ENCODE peak calls at places on chromosomes 7 and 10, in eight cellular contexts. One of them, this sample, is unnamed.

GRCh38 chr10:70078329-70078728 is 25.7 kb downstream of the MACROH2A2 start:
- DNase-seq in activated naive CD8-positive, alpha-beta T cell treated with anti-CD3 and anti-CD28 coated beads, Interleukin-2, amount 50 U/mL, for 24 hours: no peak
- DNase-seq in amygdala: no peak
- DNase-seq in activated T-cell treated with anti-CD3 and anti-CD28 coated beads for 1 hour: no peak
- DNase-seq in HEK293T: no peak
- DNase-seq in substantia nigra: no peak
- DNase-seq in A172: no peak
- DNase-seq in cardiac muscle cell: no peak
- DNase-seq in this sample: no peak

GRCh38 chr10:49484501-49485230 is 54.3 kb downstream of the ERCC6 start:
- DNase-seq in amygdala: no peak
- DNase-seq in substantia nigra: no peak
- DNase-seq in A172: no peak
- DNase-seq in HEK293T: no peak
- DNase-seq in activated T-cell treated with anti-CD3 and anti-CD28 coated beads for 1 hour: no peak
- DNase-seq in activated naive CD8-positive, alpha-beta T cell treated with anti-CD3 and anti-CD28 coated beads, Interleukin-2, amount 50 U/mL, for 24 hours: no peak
- DNase-seq in cardiac muscle cell: peak; percentile 39
- DNase-seq in this sample: no peak

GRCh38 chr7:122764020-122764419 is 61.3 kb upstream of the RNF148 start:
- DNase-seq in A172: no peak
- DNase-seq in activated naive CD8-positive, alpha-beta T cell treated with anti-CD3 and anti-CD28 coated beads, Interleukin-2, amount 50 U/mL, for 24 hours: no peak
- DNase-seq in cardiac muscle cell: peak; percentile 3
- DNase-seq in substantia nigra: no peak
- DNase-seq in amygdala: no peak
- DNase-seq in HEK293T: no peak
- DNase-seq in activated T-cell treated with anti-CD3 and anti-CD28 coated beads for 1 hour: no peak
- DNase-seq in this sample: no peak

GRCh38 chr7:116628971-116629586 is 42.9 kb upstream of the MET start:
- DNase-seq in amygdala: no peak
- DNase-seq in activated naive CD8-positive, alpha-beta T cell treated with anti-CD3 and anti-CD28 coated beads, Interleukin-2, amount 50 U/mL, for 24 hours: no peak
- DNase-seq in A172: no peak
- DNase-seq in activated T-cell treated with anti-CD3 and anti-CD28 coated beads for 1 hour: no peak
- DNase-seq in cardiac muscle cell: no peak
- DNase-seq in substantia nigra: no peak
- DNase-seq in HEK293T: no peak
- DNase-seq in this sample: no peak

GRCh38 chr10:3151889-3152565 is 20.6 kb downstream of the PITRM1 start:
- DNase-seq in cardiac muscle cell: no peak
- DNase-seq in A172: peak; percentile 50
- DNase-seq in HEK293T: no peak
- DNase-seq in substantia nigra: no peak
- DNase-seq in activated naive CD8-positive, alpha-beta T cell treated with anti-CD3 and anti-CD28 coated beads, Interleukin-2, amount 50 U/mL, for 24 hours: no peak
- DNase-seq in amygdala: no peak
- DNase-seq in activated T-cell treated with anti-CD3 and anti-CD28 coated beads for 1 hour: no peak
- DNase-seq in this sample: no peak

GRCh38 chr7:50153141-50153540 is 60.1 kb upstream of the ZPBP start:
- DNase-seq in amygdala: no peak
- DNase-seq in A172: no peak
- DNase-seq in HEK293T: no peak
- DNase-seq in substantia nigra: no peak
- DNase-seq in activated naive CD8-positive, alpha-beta T cell treated with anti-CD3 and anti-CD28 coated beads, Interleukin-2, amount 50 U/mL, for 24 hours: no peak
- DNase-seq in activated T-cell treated with anti-CD3 and anti-CD28 coated beads for 1 hour: no peak
- DNase-seq in cardiac muscle cell: no peak
- DNase-seq in this sample: no peak

GRCh38 chr7:139681812-139682135 is 96.0 kb downstream of the HIPK2 start:
- DNase-seq in HEK293T: no peak
- DNase-seq in activated T-cell treated with anti-CD3 and anti-CD28 coated beads for 1 hour: no peak
- DNase-seq in amygdala: no peak
- DNase-seq in substantia nigra: no peak
- DNase-seq in cardiac muscle cell: no peak
- DNase-seq in activated naive CD8-positive, alpha-beta T cell treated with anti-CD3 and anti-CD28 coated beads, Interleukin-2, amount 50 U/mL, for 24 hours: peak; percentile 52
- DNase-seq in A172: no peak
- DNase-seq in this sample: no peak

GRCh38 chr7:138383166-138383565 is 76.9 kb upstream of the TRIM24 start:
- DNase-seq in activated naive CD8-positive, alpha-beta T cell treated with anti-CD3 and anti-CD28 coated beads, Interleukin-2, amount 50 U/mL, for 24 hours: no peak
- DNase-seq in A172: no peak
- DNase-seq in HEK293T: no peak
- DNase-seq in activated T-cell treated with anti-CD3 and anti-CD28 coated beads for 1 hour: no peak
- DNase-seq in substantia nigra: no peak
- DNase-seq in cardiac muscle cell: no peak
- DNase-seq in amygdala: no peak
- DNase-seq in this sample: no peak

GRCh38 chr10:124225468-124226270 is 132.3 kb upstream of the CHST15 start:
- DNase-seq in HEK293T: no peak
- DNase-seq in activated naive CD8-positive, alpha-beta T cell treated with anti-CD3 and anti-CD28 coated beads, Interleukin-2, amount 50 U/mL, for 24 hours: peak; percentile 8
- DNase-seq in cardiac muscle cell: no peak
- DNase-seq in substantia nigra: no peak
- DNase-seq in amygdala: no peak
- DNase-seq in activated T-cell treated with anti-CD3 and anti-CD28 coated beads for 1 hour: no peak
- DNase-seq in A172: no peak
- DNase-seq in this sample: no peak

GRCh38 chr10:80265740-80266512 is 23.5 kb downstream of the MAT1A start:
- DNase-seq in HEK293T: no peak
- DNase-seq in cardiac muscle cell: no peak
- DNase-seq in activated T-cell treated with anti-CD3 and anti-CD28 coated beads for 1 hour: no peak
- DNase-seq in substantia nigra: no peak
- DNase-seq in amygdala: no peak
- DNase-seq in A172: no peak
- DNase-seq in activated naive CD8-positive, alpha-beta T cell treated with anti-CD3 and anti-CD28 coated beads, Interleukin-2, amount 50 U/mL, for 24 hours: no peak
- DNase-seq in this sample: no peak

GRCh38 chr7:3301831-3302618 is 973 bp downstream of the SDK1 start:
- DNase-seq in amygdala: peak; percentile 16
- DNase-seq in HEK293T: peak; percentile 32
- DNase-seq in activated T-cell treated with anti-CD3 and anti-CD28 coated beads for 1 hour: no peak
- DNase-seq in activated naive CD8-positive, alpha-beta T cell treated with anti-CD3 and anti-CD28 coated beads, Interleukin-2, amount 50 U/mL, for 24 hours: peak; percentile 10
- DNase-seq in cardiac muscle cell: peak; percentile 28
- DNase-seq in substantia nigra: peak; percentile 14
- DNase-seq in A172: peak; percentile 31
- DNase-seq in this sample: peak; percentile 65

GRCh38 chr10:5023126-5023701 is 19.6 kb upstream of the AKR1C2 start:
- DNase-seq in cardiac muscle cell: no peak
- DNase-seq in activated T-cell treated with anti-CD3 and anti-CD28 coated beads for 1 hour: no peak
- DNase-seq in amygdala: no peak
- DNase-seq in A172: no peak
- DNase-seq in HEK293T: no peak
- DNase-seq in substantia nigra: no peak
- DNase-seq in activated naive CD8-positive, alpha-beta T cell treated with anti-CD3 and anti-CD28 coated beads, Interleukin-2, amount 50 U/mL, for 24 hours: no peak
- DNase-seq in this sample: no peak

GRCh38 chr10:71253981-71254818 is 41.8 kb downstream of the UNC5B start:
- DNase-seq in amygdala: no peak
- DNase-seq in activated naive CD8-positive, alpha-beta T cell treated with anti-CD3 and anti-CD28 coated beads, Interleukin-2, amount 50 U/mL, for 24 hours: no peak
- DNase-seq in activated T-cell treated with anti-CD3 and anti-CD28 coated beads for 1 hour: no peak
- DNase-seq in A172: no peak
- DNase-seq in cardiac muscle cell: no peak
- DNase-seq in substantia nigra: no peak
- DNase-seq in HEK293T: no peak
- DNase-seq in this sample: no peak

GRCh38 chr7:66050990-66051424 is 24.6 kb upstream of the ASL start:
- DNase-seq in cardiac muscle cell: peak; percentile 98
- DNase-seq in A172: peak; percentile 93
- DNase-seq in HEK293T: no peak
- DNase-seq in activated naive CD8-positive, alpha-beta T cell treated with anti-CD3 and anti-CD28 coated beads, Interleukin-2, amount 50 U/mL, for 24 hours: no peak
- DNase-seq in activated T-cell treated with anti-CD3 and anti-CD28 coated beads for 1 hour: no peak
- DNase-seq in amygdala: no peak
- DNase-seq in substantia nigra: no peak
- DNase-seq in this sample: no peak

GRCh38 chr7:89988070-89988469 is 166.2 kb upstream of the STEAP1 start:
- DNase-seq in activated T-cell treated with anti-CD3 and anti-CD28 coated beads for 1 hour: no peak
- DNase-seq in activated naive CD8-positive, alpha-beta T cell treated with anti-CD3 and anti-CD28 coated beads, Interleukin-2, amount 50 U/mL, for 24 hours: no peak
- DNase-seq in HEK293T: no peak
- DNase-seq in amygdala: no peak
- DNase-seq in A172: no peak
- DNase-seq in substantia nigra: no peak
- DNase-seq in cardiac muscle cell: no peak
- DNase-seq in this sample: no peak